ENCODE peak calls at places on chromosomes 7 and 10, in ten cellular contexts. One of them, this sample, is unnamed.

GRCh38 chr7:107528461-107528860 is 35.3 kb downstream of the COG5 start:
- DNase-seq in PC-3: peak; percentile 57
- DNase-seq in WERI-Rb-1: no peak
- DNase-seq in MM.1S: no peak
- DNase-seq in adrenal gland: no peak
- DNase-seq in PC-9: peak; percentile 14
- DNase-seq in sigmoid colon: no peak
- DNase-seq in SK-N-SH: no peak
- DNase-seq in GM23248: peak; percentile 64
- DNase-seq in psoas muscle: no peak
- DNase-seq in this sample: no peak

GRCh38 chr10:4819707-4820106 is 6.3 kb upstream of the AKR1E2 start:
- DNase-seq in PC-3: no peak
- DNase-seq in WERI-Rb-1: no peak
- DNase-seq in MM.1S: no peak
- DNase-seq in adrenal gland: no peak
- DNase-seq in PC-9: no peak
- DNase-seq in sigmoid colon: no peak
- DNase-seq in SK-N-SH: no peak
- DNase-seq in GM23248: no peak
- DNase-seq in psoas muscle: no peak
- DNase-seq in this sample: no peak

GRCh38 chr7:46247622-46248181 is 326.6 kb upstream of the IGFBP3 start:
- DNase-seq in PC-3: no peak
- DNase-seq in WERI-Rb-1: no peak
- DNase-seq in MM.1S: no peak
- DNase-seq in adrenal gland: no peak
- DNase-seq in PC-9: no peak
- DNase-seq in sigmoid colon: no peak
- DNase-seq in SK-N-SH: no peak
- DNase-seq in GM23248: peak; percentile 9
- DNase-seq in psoas muscle: no peak
- DNase-seq in this sample: no peak

GRCh38 chr10:132195366-132196075 is 8.8 kb downstream of the DPYSL4 start:
- DNase-seq in PC-3: no peak
- DNase-seq in WERI-Rb-1: peak; percentile 5
- DNase-seq in MM.1S: no peak
- DNase-seq in adrenal gland: no peak
- DNase-seq in PC-9: no peak
- DNase-seq in sigmoid colon: no peak
- DNase-seq in SK-N-SH: no peak
- DNase-seq in GM23248: no peak
- DNase-seq in psoas muscle: peak; percentile 6
- DNase-seq in this sample: peak; percentile 17

GRCh38 chr10:97074256-97075145 is 111.3 kb downstream of the SLIT1 start:
- DNase-seq in PC-3: no peak
- DNase-seq in WERI-Rb-1: peak; percentile 94
- DNase-seq in MM.1S: no peak
- DNase-seq in adrenal gland: no peak
- DNase-seq in PC-9: no peak
- DNase-seq in sigmoid colon: no peak
- DNase-seq in SK-N-SH: peak; percentile 76
- DNase-seq in GM23248: no peak
- DNase-seq in psoas muscle: no peak
- DNase-seq in this sample: no peak

GRCh38 chr10:88401671-88402347 is 181.3 kb downstream of the RNLS start:
- DNase-seq in PC-3: no peak
- DNase-seq in WERI-Rb-1: no peak
- DNase-seq in MM.1S: peak; percentile 52
- DNase-seq in adrenal gland: no peak
- DNase-seq in PC-9: no peak
- DNase-seq in sigmoid colon: no peak
- DNase-seq in SK-N-SH: no peak
- DNase-seq in GM23248: peak; percentile 57
- DNase-seq in psoas muscle: no peak
- DNase-seq in this sample: no peak

GRCh38 chr10:86967481-86967941 is 771 bp upstream of the ADIRF start:
- DNase-seq in PC-3: no peak
- DNase-seq in WERI-Rb-1: no peak
- DNase-seq in MM.1S: no peak
- DNase-seq in adrenal gland: no peak
- DNase-seq in PC-9: no peak
- DNase-seq in sigmoid colon: peak; percentile 61
- DNase-seq in SK-N-SH: no peak
- DNase-seq in GM23248: no peak
- DNase-seq in psoas muscle: no peak
- DNase-seq in this sample: peak; percentile 54

GRCh38 chr10:62869958-62870357 is 53.8 kb upstream of the EGR2 start:
- DNase-seq in PC-3: peak; percentile 62
- DNase-seq in WERI-Rb-1: no peak
- DNase-seq in MM.1S: no peak
- DNase-seq in adrenal gland: no peak
- DNase-seq in PC-9: no peak
- DNase-seq in sigmoid colon: no peak
- DNase-seq in SK-N-SH: no peak
- DNase-seq in GM23248: peak; percentile 77
- DNase-seq in psoas muscle: no peak
- DNase-seq in this sample: no peak

GRCh38 chr10:97230146-97230545 is 44.4 kb upstream of the SLIT1 start:
- DNase-seq in PC-3: peak; percentile 48
- DNase-seq in WERI-Rb-1: no peak
- DNase-seq in MM.1S: no peak
- DNase-seq in adrenal gland: no peak
- DNase-seq in PC-9: no peak
- DNase-seq in sigmoid colon: no peak
- DNase-seq in SK-N-SH: no peak
- DNase-seq in GM23248: peak; percentile 69
- DNase-seq in psoas muscle: no peak
- DNase-seq in this sample: no peak

GRCh38 chr7:150737265-150738055 is at the start of gene GIMAP5:
- DNase-seq in PC-3: no peak
- DNase-seq in WERI-Rb-1: no peak
- DNase-seq in MM.1S: no peak
- DNase-seq in adrenal gland: no peak
- DNase-seq in PC-9: no peak
- DNase-seq in sigmoid colon: no peak
- DNase-seq in SK-N-SH: no peak
- DNase-seq in GM23248: no peak
- DNase-seq in psoas muscle: no peak
- DNase-seq in this sample: peak; percentile 55

GRCh38 chr10:100100651-100101525 is 19.2 kb upstream of the CPN1 start:
- DNase-seq in PC-3: peak; percentile 55
- DNase-seq in WERI-Rb-1: peak; percentile 27
- DNase-seq in MM.1S: no peak
- DNase-seq in adrenal gland: no peak
- DNase-seq in PC-9: peak; percentile 1
- DNase-seq in sigmoid colon: no peak
- DNase-seq in SK-N-SH: no peak
- DNase-seq in GM23248: peak; percentile 38
- DNase-seq in psoas muscle: no peak
- DNase-seq in this sample: no peak

GRCh38 chr10:44383749-44384600 is 922 bp downstream of the CXCL12 start:
- DNase-seq in PC-3: no peak
- DNase-seq in WERI-Rb-1: no peak
- DNase-seq in MM.1S: no peak
- DNase-seq in adrenal gland: no peak
- DNase-seq in PC-9: no peak
- DNase-seq in sigmoid colon: peak; percentile 67
- DNase-seq in SK-N-SH: peak; percentile 43
- DNase-seq in GM23248: peak; percentile 79
- DNase-seq in psoas muscle: peak; percentile 60
- DNase-seq in this sample: peak; percentile 50

GRCh38 chr7:104807676-104808075 is 206.3 kb upstream of the KMT2E start:
- DNase-seq in PC-3: no peak
- DNase-seq in WERI-Rb-1: no peak
- DNase-seq in MM.1S: no peak
- DNase-seq in adrenal gland: no peak
- DNase-seq in PC-9: no peak
- DNase-seq in sigmoid colon: no peak
- DNase-seq in SK-N-SH: no peak
- DNase-seq in GM23248: no peak
- DNase-seq in psoas muscle: no peak
- DNase-seq in this sample: no peak

GRCh38 chr10:77179015-77179695 is 458.5 kb downstream of the KCNMA1 start:
- DNase-seq in PC-3: peak; percentile 100
- DNase-seq in WERI-Rb-1: peak; percentile 21
- DNase-seq in MM.1S: no peak
- DNase-seq in adrenal gland: peak; percentile 66
- DNase-seq in PC-9: peak; percentile 45
- DNase-seq in sigmoid colon: peak; percentile 87
- DNase-seq in SK-N-SH: no peak
- DNase-seq in GM23248: peak; percentile 94
- DNase-seq in psoas muscle: peak; percentile 45
- DNase-seq in this sample: no peak

GRCh38 chr7:158353606-158354570 is 233.7 kb downstream of the PTPRN2 start:
- DNase-seq in PC-3: peak; percentile 61
- DNase-seq in WERI-Rb-1: peak; percentile 57
- DNase-seq in MM.1S: peak; percentile 50
- DNase-seq in adrenal gland: no peak
- DNase-seq in PC-9: peak; percentile 29
- DNase-seq in sigmoid colon: peak; percentile 14
- DNase-seq in SK-N-SH: peak; percentile 82
- DNase-seq in GM23248: peak; percentile 19
- DNase-seq in psoas muscle: no peak
- DNase-seq in this sample: no peak

GRCh38 chr7:44537442-44537841 is 3.7 kb downstream of the NPC1L1 start:
- DNase-seq in PC-3: no peak
- DNase-seq in WERI-Rb-1: no peak
- DNase-seq in MM.1S: no peak
- DNase-seq in adrenal gland: no peak
- DNase-seq in PC-9: no peak
- DNase-seq in sigmoid colon: no peak
- DNase-seq in SK-N-SH: no peak
- DNase-seq in GM23248: no peak
- DNase-seq in psoas muscle: no peak
- DNase-seq in this sample: no peak

GRCh38 chr10:22346087-22346661 is 878 bp downstream of the SPAG6 start:
- DNase-seq in PC-3: no peak
- DNase-seq in WERI-Rb-1: no peak
- DNase-seq in MM.1S: no peak
- DNase-seq in adrenal gland: no peak
- DNase-seq in PC-9: no peak
- DNase-seq in sigmoid colon: no peak
- DNase-seq in SK-N-SH: no peak
- DNase-seq in GM23248: no peak
- DNase-seq in psoas muscle: no peak
- DNase-seq in this sample: no peak
- H3K27me3 ChIP-seq in PC-3: no peaks in the 10 kb centered on the region
- H3K27me3 ChIP-seq in WERI-Rb-1: no peaks in the 10 kb centered on the region
- H3K27me3 ChIP-seq in MM.1S: peaks cover 4% of the 10 kb centered on the region
- H3K27me3 ChIP-seq in adrenal gland: peaks cover 77% of the 10 kb centered on the region
- H3K27me3 ChIP-seq in PC-9: no peaks in the 10 kb centered on the region
- H3K27me3 ChIP-seq in sigmoid colon: peaks cover 70% of the 10 kb centered on the region
- H3K27me3 ChIP-seq in SK-N-SH: peaks cover 33% of the 10 kb centered on the region
- H3K27me3 ChIP-seq in GM23248: peaks cover 74% of the 10 kb centered on the region
- H3K27me3 ChIP-seq in psoas muscle: peaks cover 60% of the 10 kb centered on the region
- H3K27me3 ChIP-seq in this sample: peaks cover 79% of the 10 kb centered on the region

GRCh38 chr10:70459061-70459770 is 17.7 kb upstream of the NODAL start:
- DNase-seq in PC-3: no peak
- DNase-seq in WERI-Rb-1: no peak
- DNase-seq in MM.1S: no peak
- DNase-seq in adrenal gland: peak; percentile 38
- DNase-seq in PC-9: no peak
- DNase-seq in sigmoid colon: peak; percentile 84
- DNase-seq in SK-N-SH: no peak
- DNase-seq in GM23248: no peak
- DNase-seq in psoas muscle: no peak
- DNase-seq in this sample: peak; percentile 82
- H3K27me3 ChIP-seq in PC-3: no peaks in the 10 kb centered on the region
- H3K27me3 ChIP-seq in WERI-Rb-1: no peaks in the 10 kb centered on the region
- H3K27me3 ChIP-seq in MM.1S: no peaks in the 10 kb centered on the region
- H3K27me3 ChIP-seq in adrenal gland: no peaks in the 10 kb centered on the region
- H3K27me3 ChIP-seq in PC-9: peaks cover 16% of the 10 kb centered on the region
- H3K27me3 ChIP-seq in sigmoid colon: no peaks in the 10 kb centered on the region
- H3K27me3 ChIP-seq in SK-N-SH: no peaks in the 10 kb centered on the region
- H3K27me3 ChIP-seq in GM23248: no peaks in the 10 kb centered on the region
- H3K27me3 ChIP-seq in psoas muscle: no peaks in the 10 kb centered on the region
- H3K27me3 ChIP-seq in this sample: no peaks in the 10 kb centered on the region

DNA sequence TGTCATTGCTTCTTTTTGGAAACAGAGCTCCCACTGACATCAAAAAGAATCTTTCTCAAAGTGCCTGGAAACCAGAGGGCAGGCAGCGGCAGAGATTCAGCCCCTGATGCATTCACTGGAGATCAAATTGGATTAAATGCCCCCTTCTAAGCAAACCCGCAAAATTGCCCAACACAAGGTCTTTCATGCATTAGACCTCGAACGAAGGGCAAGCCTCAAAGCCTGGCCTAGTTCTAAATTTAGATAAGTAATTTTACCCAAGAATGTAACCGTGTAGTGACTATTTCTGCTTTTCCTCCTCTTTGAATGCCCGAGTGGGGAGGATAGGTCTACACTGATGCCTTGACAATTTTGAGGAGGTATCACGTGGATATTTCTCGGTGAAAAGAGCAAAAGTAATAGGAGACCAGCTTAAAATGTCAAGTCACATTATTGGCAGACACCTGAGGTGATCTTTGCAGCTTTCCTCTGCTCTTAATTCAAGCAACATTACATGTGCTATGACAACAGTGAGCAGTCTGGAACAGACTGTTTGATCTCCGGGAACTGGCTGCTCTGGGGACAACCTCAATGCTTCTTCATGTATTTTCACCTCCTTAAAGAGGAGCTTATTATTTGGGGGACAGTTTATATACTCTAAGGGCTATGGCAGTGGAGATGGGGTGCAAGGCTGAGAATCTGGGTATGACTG is 1263.5 kb upstream of the AUTS2 start:
- DNase-seq in PC-3: no peak
- DNase-seq in WERI-Rb-1: no peak
- DNase-seq in MM.1S: no peak
- DNase-seq in adrenal gland: no peak
- DNase-seq in PC-9: no peak
- DNase-seq in sigmoid colon: no peak
- DNase-seq in SK-N-SH: no peak
- DNase-seq in GM23248: no peak
- DNase-seq in psoas muscle: no peak
- DNase-seq in this sample: no peak
- H3K27me3 ChIP-seq in PC-3: no peaks in the 10 kb centered on the region
- H3K27me3 ChIP-seq in WERI-Rb-1: no peaks in the 10 kb centered on the region
- H3K27me3 ChIP-seq in MM.1S: no peaks in the 10 kb centered on the region
- H3K27me3 ChIP-seq in adrenal gland: no peaks in the 10 kb centered on the region
- H3K27me3 ChIP-seq in PC-9: no peaks in the 10 kb centered on the region
- H3K27me3 ChIP-seq in sigmoid colon: no peaks in the 10 kb centered on the region
- H3K27me3 ChIP-seq in SK-N-SH: no peaks in the 10 kb centered on the region
- H3K27me3 ChIP-seq in GM23248: no peaks in the 10 kb centered on the region
- H3K27me3 ChIP-seq in psoas muscle: no peaks in the 10 kb centered on the region
- H3K27me3 ChIP-seq in this sample: no peaks in the 10 kb centered on the region

DNA sequence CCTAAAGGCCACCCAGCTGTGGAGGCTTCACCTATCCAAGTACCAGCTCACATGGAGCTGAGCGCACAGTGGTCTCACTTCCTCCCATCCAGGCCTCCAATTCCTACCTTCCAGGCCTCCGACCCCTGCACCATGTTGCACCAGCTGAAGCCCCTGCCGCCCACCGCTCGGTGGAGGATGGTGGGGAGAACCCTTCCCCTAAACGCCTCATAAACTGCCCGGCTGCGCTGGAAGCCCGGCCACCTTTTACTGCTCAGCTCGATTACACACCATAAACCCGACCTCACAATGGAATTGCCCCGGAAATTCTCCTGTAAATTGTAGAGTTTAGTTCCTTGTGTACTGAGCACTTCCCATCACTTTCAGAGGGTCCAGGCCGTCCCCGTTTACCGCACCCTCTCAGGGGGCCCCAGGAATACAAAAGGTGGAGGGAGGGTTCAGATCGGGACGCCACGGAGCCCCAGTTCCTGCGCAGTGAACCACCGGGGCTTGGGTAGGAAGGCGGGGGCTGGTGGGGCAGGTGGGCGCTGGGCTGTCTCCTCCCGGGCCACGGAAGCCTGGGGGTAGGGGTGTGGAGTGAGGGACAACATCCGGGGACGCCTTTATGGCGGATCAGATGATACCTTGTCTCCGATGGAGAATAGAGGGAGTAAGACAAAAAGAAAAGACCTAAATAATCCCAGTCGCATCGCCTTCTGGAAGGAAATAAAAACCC is 1.4 kb upstream of the HOXA7 start:
- DNase-seq in PC-3: no peak
- DNase-seq in WERI-Rb-1: peak; percentile 5
- DNase-seq in MM.1S: no peak
- DNase-seq in adrenal gland: no peak
- DNase-seq in PC-9: no peak
- DNase-seq in sigmoid colon: peak; percentile 60
- DNase-seq in SK-N-SH: no peak
- DNase-seq in GM23248: no peak
- DNase-seq in psoas muscle: no peak
- DNase-seq in this sample: no peak
- H3K27me3 ChIP-seq in PC-3: no peaks in the 10 kb centered on the region
- H3K27me3 ChIP-seq in WERI-Rb-1: peaks cover 36% of the 10 kb centered on the region
- H3K27me3 ChIP-seq in MM.1S: peaks cover 91% of the 10 kb centered on the region
- H3K27me3 ChIP-seq in adrenal gland: no peaks in the 10 kb centered on the region
- H3K27me3 ChIP-seq in PC-9: no peaks in the 10 kb centered on the region
- H3K27me3 ChIP-seq in sigmoid colon: no peaks in the 10 kb centered on the region
- H3K27me3 ChIP-seq in SK-N-SH: peaks cover 91% of the 10 kb centered on the region
- H3K27me3 ChIP-seq in GM23248: no peaks in the 10 kb centered on the region
- H3K27me3 ChIP-seq in psoas muscle: no peaks in the 10 kb centered on the region
- H3K27me3 ChIP-seq in this sample: peaks cover 98% of the 10 kb centered on the region

This sample was measured in heart left ventricle.